ENCODE peak calls at places on chromosomes 16 and 17, in five cellular contexts. One of them, this sample, is unnamed.

GRCh38 chr17:59830007-59830630 is 62.6 kb downstream of the TUBD1 start:
- DNase-seq in activated CD8-positive, alpha-beta memory T cell treated with anti-CD3 and anti-CD28 coated beads for 48 hours: no peak
- DNase-seq in upper lobe of left lung: no peak
- DNase-seq in activated CD4-positive, CD25-positive, alpha-beta regulatory T cell: no peak
- DNase-seq in stimulated activated CD4-positive, alpha-beta T cell treated with anti-CD3 and anti-CD28 coated beads, Interleukin-15, amount 100 ng/mL, for 24 hours: peak
- DNase-seq in this sample: no peak

GRCh38 chr16:79525132-79525531 is 75.4 kb downstream of the MAF start:
- DNase-seq in activated CD8-positive, alpha-beta memory T cell treated with anti-CD3 and anti-CD28 coated beads for 48 hours: no peak
- DNase-seq in upper lobe of left lung: no peak
- DNase-seq in activated CD4-positive, CD25-positive, alpha-beta regulatory T cell: no peak
- DNase-seq in stimulated activated CD4-positive, alpha-beta T cell treated with anti-CD3 and anti-CD28 coated beads, Interleukin-15, amount 100 ng/mL, for 24 hours: no peak
- DNase-seq in this sample: no peak

GRCh38 chr16:10941127-10941933 is 938 bp downstream of the DEXI start:
- DNase-seq in activated CD8-positive, alpha-beta memory T cell treated with anti-CD3 and anti-CD28 coated beads for 48 hours: no peak
- DNase-seq in upper lobe of left lung: no peak
- DNase-seq in activated CD4-positive, CD25-positive, alpha-beta regulatory T cell: no peak
- DNase-seq in stimulated activated CD4-positive, alpha-beta T cell treated with anti-CD3 and anti-CD28 coated beads, Interleukin-15, amount 100 ng/mL, for 24 hours: no peak
- DNase-seq in this sample: no peak

GRCh38 chr16:2699791-2700600 is 17.7 kb downstream of the KCTD5 start:
- DNase-seq in activated CD8-positive, alpha-beta memory T cell treated with anti-CD3 and anti-CD28 coated beads for 48 hours: no peak
- DNase-seq in upper lobe of left lung: peak
- DNase-seq in activated CD4-positive, CD25-positive, alpha-beta regulatory T cell: no peak
- DNase-seq in stimulated activated CD4-positive, alpha-beta T cell treated with anti-CD3 and anti-CD28 coated beads, Interleukin-15, amount 100 ng/mL, for 24 hours: no peak
- DNase-seq in this sample: no peak

GRCh38 chr17:40448213-40448638 is 5.0 kb downstream of the IGFBP4 start:
- DNase-seq in activated CD8-positive, alpha-beta memory T cell treated with anti-CD3 and anti-CD28 coated beads for 48 hours: no peak
- DNase-seq in upper lobe of left lung: no peak
- DNase-seq in activated CD4-positive, CD25-positive, alpha-beta regulatory T cell: no peak
- DNase-seq in stimulated activated CD4-positive, alpha-beta T cell treated with anti-CD3 and anti-CD28 coated beads, Interleukin-15, amount 100 ng/mL, for 24 hours: no peak
- DNase-seq in this sample: no peak

GRCh38 chr16:58306327-58306726 is 11.5 kb upstream of the PRSS54 start:
- DNase-seq in activated CD8-positive, alpha-beta memory T cell treated with anti-CD3 and anti-CD28 coated beads for 48 hours: no peak
- DNase-seq in upper lobe of left lung: no peak
- DNase-seq in activated CD4-positive, CD25-positive, alpha-beta regulatory T cell: peak
- DNase-seq in stimulated activated CD4-positive, alpha-beta T cell treated with anti-CD3 and anti-CD28 coated beads, Interleukin-15, amount 100 ng/mL, for 24 hours: peak
- DNase-seq in this sample: peak

GRCh38 chr16:84518804-84519341 is 14.4 kb upstream of the MEAK7 start:
- DNase-seq in activated CD8-positive, alpha-beta memory T cell treated with anti-CD3 and anti-CD28 coated beads for 48 hours: peak
- DNase-seq in upper lobe of left lung: no peak
- DNase-seq in activated CD4-positive, CD25-positive, alpha-beta regulatory T cell: no peak
- DNase-seq in stimulated activated CD4-positive, alpha-beta T cell treated with anti-CD3 and anti-CD28 coated beads, Interleukin-15, amount 100 ng/mL, for 24 hours: peak
- DNase-seq in this sample: no peak

GRCh38 chr17:78725448-78726021 is 56.5 kb downstream of the CYTH1 start:
- DNase-seq in activated CD8-positive, alpha-beta memory T cell treated with anti-CD3 and anti-CD28 coated beads for 48 hours: no peak
- DNase-seq in upper lobe of left lung: no peak
- DNase-seq in activated CD4-positive, CD25-positive, alpha-beta regulatory T cell: no peak
- DNase-seq in stimulated activated CD4-positive, alpha-beta T cell treated with anti-CD3 and anti-CD28 coated beads, Interleukin-15, amount 100 ng/mL, for 24 hours: peak
- DNase-seq in this sample: no peak

GRCh38 chr17:7523033-7523432 is 25.8 kb upstream of the TNFSF12 start:
- DNase-seq in activated CD8-positive, alpha-beta memory T cell treated with anti-CD3 and anti-CD28 coated beads for 48 hours: no peak
- DNase-seq in upper lobe of left lung: no peak
- DNase-seq in activated CD4-positive, CD25-positive, alpha-beta regulatory T cell: peak
- DNase-seq in stimulated activated CD4-positive, alpha-beta T cell treated with anti-CD3 and anti-CD28 coated beads, Interleukin-15, amount 100 ng/mL, for 24 hours: peak
- DNase-seq in this sample: no peak

GRCh38 chr17:64984776-64985521 is 65.7 kb upstream of the LRRC37A3 start:
- DNase-seq in activated CD8-positive, alpha-beta memory T cell treated with anti-CD3 and anti-CD28 coated beads for 48 hours: no peak
- DNase-seq in upper lobe of left lung: no peak
- DNase-seq in activated CD4-positive, CD25-positive, alpha-beta regulatory T cell: peak
- DNase-seq in stimulated activated CD4-positive, alpha-beta T cell treated with anti-CD3 and anti-CD28 coated beads, Interleukin-15, amount 100 ng/mL, for 24 hours: peak
- DNase-seq in this sample: no peak

GRCh38 chr17:57902117-57902799 is 52.4 kb upstream of the MRPS23 start:
- DNase-seq in activated CD8-positive, alpha-beta memory T cell treated with anti-CD3 and anti-CD28 coated beads for 48 hours: no peak
- DNase-seq in upper lobe of left lung: no peak
- DNase-seq in activated CD4-positive, CD25-positive, alpha-beta regulatory T cell: no peak
- DNase-seq in stimulated activated CD4-positive, alpha-beta T cell treated with anti-CD3 and anti-CD28 coated beads, Interleukin-15, amount 100 ng/mL, for 24 hours: no peak
- DNase-seq in this sample: no peak

GRCh38 chr16:68762996-68763756 is 26.1 kb downstream of the CDH1 start:
- DNase-seq in activated CD8-positive, alpha-beta memory T cell treated with anti-CD3 and anti-CD28 coated beads for 48 hours: no peak
- DNase-seq in upper lobe of left lung: no peak
- DNase-seq in activated CD4-positive, CD25-positive, alpha-beta regulatory T cell: no peak
- DNase-seq in stimulated activated CD4-positive, alpha-beta T cell treated with anti-CD3 and anti-CD28 coated beads, Interleukin-15, amount 100 ng/mL, for 24 hours: no peak
- DNase-seq in this sample: no peak

GRCh38 chr16:86905302-86905701 is 327.0 kb downstream of the FOXL1 start:
- DNase-seq in activated CD8-positive, alpha-beta memory T cell treated with anti-CD3 and anti-CD28 coated beads for 48 hours: no peak
- DNase-seq in upper lobe of left lung: no peak
- DNase-seq in activated CD4-positive, CD25-positive, alpha-beta regulatory T cell: no peak
- DNase-seq in stimulated activated CD4-positive, alpha-beta T cell treated with anti-CD3 and anti-CD28 coated beads, Interleukin-15, amount 100 ng/mL, for 24 hours: no peak
- DNase-seq in this sample: no peak

GRCh38 chr17:82458885-82459424 is 414 bp downstream of the NARF start:
- DNase-seq in activated CD8-positive, alpha-beta memory T cell treated with anti-CD3 and anti-CD28 coated beads for 48 hours: peak
- DNase-seq in upper lobe of left lung: no peak
- DNase-seq in activated CD4-positive, CD25-positive, alpha-beta regulatory T cell: no peak
- DNase-seq in stimulated activated CD4-positive, alpha-beta T cell treated with anti-CD3 and anti-CD28 coated beads, Interleukin-15, amount 100 ng/mL, for 24 hours: peak
- DNase-seq in this sample: no peak

GRCh38 chr16:84176192-84177053 is 10.4 kb downstream of the TAF1C start:
- DNase-seq in activated CD8-positive, alpha-beta memory T cell treated with anti-CD3 and anti-CD28 coated beads for 48 hours: no peak
- DNase-seq in upper lobe of left lung: no peak
- DNase-seq in activated CD4-positive, CD25-positive, alpha-beta regulatory T cell: no peak
- DNase-seq in stimulated activated CD4-positive, alpha-beta T cell treated with anti-CD3 and anti-CD28 coated beads, Interleukin-15, amount 100 ng/mL, for 24 hours: no peak
- DNase-seq in this sample: no peak

GRCh38 chr17:66441012-66441703 is 138.7 kb downstream of the PRKCA start:
- DNase-seq in activated CD8-positive, alpha-beta memory T cell treated with anti-CD3 and anti-CD28 coated beads for 48 hours: no peak
- DNase-seq in upper lobe of left lung: no peak
- DNase-seq in activated CD4-positive, CD25-positive, alpha-beta regulatory T cell: no peak
- DNase-seq in stimulated activated CD4-positive, alpha-beta T cell treated with anti-CD3 and anti-CD28 coated beads, Interleukin-15, amount 100 ng/mL, for 24 hours: no peak
- DNase-seq in this sample: no peak

GRCh38 chr17:3732171-3732570 is 8.5 kb downstream of the HASPIN start:
- DNase-seq in activated CD8-positive, alpha-beta memory T cell treated with anti-CD3 and anti-CD28 coated beads for 48 hours: no peak
- DNase-seq in upper lobe of left lung: no peak
- DNase-seq in activated CD4-positive, CD25-positive, alpha-beta regulatory T cell: no peak
- DNase-seq in stimulated activated CD4-positive, alpha-beta T cell treated with anti-CD3 and anti-CD28 coated beads, Interleukin-15, amount 100 ng/mL, for 24 hours: no peak
- DNase-seq in this sample: no peak

GRCh38 chr17:1031711-1032110 is 34.8 kb downstream of the TIMM22 start:
- DNase-seq in activated CD8-positive, alpha-beta memory T cell treated with anti-CD3 and anti-CD28 coated beads for 48 hours: no peak
- DNase-seq in upper lobe of left lung: peak
- DNase-seq in activated CD4-positive, CD25-positive, alpha-beta regulatory T cell: no peak
- DNase-seq in stimulated activated CD4-positive, alpha-beta T cell treated with anti-CD3 and anti-CD28 coated beads, Interleukin-15, amount 100 ng/mL, for 24 hours: no peak
- DNase-seq in this sample: peak

GRCh38 chr16:87552772-87553171 is 49.5 kb upstream of the JPH3 start:
- DNase-seq in activated CD8-positive, alpha-beta memory T cell treated with anti-CD3 and anti-CD28 coated beads for 48 hours: no peak
- DNase-seq in upper lobe of left lung: no peak
- DNase-seq in activated CD4-positive, CD25-positive, alpha-beta regulatory T cell: no peak
- DNase-seq in stimulated activated CD4-positive, alpha-beta T cell treated with anti-CD3 and anti-CD28 coated beads, Interleukin-15, amount 100 ng/mL, for 24 hours: no peak
- DNase-seq in this sample: no peak

This sample was measured in AG09319.